ENCODE peak calls at places on chromosomes 7 and 10, in nine cellular contexts. Y is stimulated activated CD4-positive, alpha-beta T cell treated with anti-CD3 and anti-CD28 coated beads, TNF-alpha, amount 100 ng/mL, for 48 hours; O is T-helper 17 cell; A is activated naive CD4-positive, alpha-beta T cell; C is aorta; L is H7; T is GM13976; B is endothelial cell; N is psoas muscle. G is an unnamed sample.

GRCh38 chr7:141466151-141466904 is 84.9 kb upstream of the AGK start:
- DNase-seq in Y (no peak), O (no peak), A (no peak), C (no peak), L (no peak), T (no peak), B (no peak), N (no peak), G (no peak)

GRCh38 chr10:78432582-78432981 is 398.9 kb downstream of the RPS24 start:
- DNase-seq in Y (no peak), O (no peak), A (no peak), C (no peak), L (no peak), T (no peak), B (no peak), N (peak; percentile 63), G (no peak)

GRCh38 chr7:11931306-11931705 is 99.3 kb upstream of the THSD7A start:
- DNase-seq in Y (no peak), O (no peak), A (no peak), C (no peak), L (no peak), T (no peak), B (no peak), N (no peak), G (no peak)

GRCh38 chr10:12561307-12561706 is 212.0 kb downstream of the CAMK1D start:
- DNase-seq in Y (no peak), O (no peak), A (no peak), C (no peak), L (no peak), T (no peak), B (no peak), N (no peak), G (no peak)

GRCh38 chr7:30422922-30423321 is 55.7 kb downstream of the NOD1 start:
- DNase-seq in Y (no peak), O (no peak), A (no peak), C (no peak), L (peak; percentile 6), T (peak; percentile 7), B (no peak), N (no peak), G (no peak)

GRCh38 chr7:134886353-134887057 is 99.8 kb upstream of the AGBL3 start:
- DNase-seq in Y (no peak), O (no peak), A (no peak), C (no peak), L (no peak), T (no peak), B (no peak), N (no peak), G (no peak)

GRCh38 chr10:131947631-131948347 is 33.9 kb downstream of the BNIP3 start:
- DNase-seq in Y (no peak), O (no peak), A (no peak), C (peak; percentile 45), L (no peak), T (no peak), B (no peak), N (no peak), G (no peak)

GRCh38 chr10:117264776-117265175 is 23.9 kb downstream of the SLC18A2 start:
- DNase-seq in Y (no peak), O (no peak), A (no peak), C (no peak), L (no peak), T (no peak), B (no peak), N (no peak), G (no peak)

GRCh38 chr7:25894902-25895791 is 256.9 kb upstream of the NFE2L3 start:
- DNase-seq in Y (peak; percentile 48), O (peak; percentile 52), A (peak; percentile 51), C (peak; percentile 93), L (peak; percentile 76), T (peak; percentile 78), B (peak; percentile 79), N (peak; percentile 84), G (peak; percentile 78)

G was measured in GM23338.